ENCODE peak calls at places on chromosome 7, in four cellular contexts. One of them, this sample, is unnamed.

GRCh38 chr7:64733550-64734240 is 60.5 kb upstream of the ZNF138 start:
- DNase-seq in hepatocyte: no peak
- DNase-seq in spleen: no peak
- DNase-seq in gastrocnemius medialis: no peak
- DNase-seq in this sample: no peak

GRCh38 chr7:101814081-101814995 is 3.1 kb upstream of the CUX1 start:
- DNase-seq in hepatocyte: peak; percentile 89
- DNase-seq in gastrocnemius medialis: peak; percentile 38
- DNase-seq in spleen: peak; percentile 93
- DNase-seq in this sample: peak; percentile 49

GRCh38 chr7:118053353-118053752 is 130.6 kb upstream of the LSM8 start:
- DNase-seq in hepatocyte: no peak
- DNase-seq in gastrocnemius medialis: no peak
- DNase-seq in spleen: no peak
- DNase-seq in this sample: peak; percentile 15

GRCh38 chr7:105979405-105979804 is 16.3 kb downstream of the CDHR3 start:
- DNase-seq in hepatocyte: no peak
- DNase-seq in spleen: no peak
- DNase-seq in gastrocnemius medialis: no peak
- DNase-seq in this sample: no peak

GRCh38 chr7:34181271-34181958 is 276.1 kb downstream of the BMPER start:
- DNase-seq in spleen: no peak
- DNase-seq in hepatocyte: no peak
- DNase-seq in gastrocnemius medialis: no peak
- DNase-seq in this sample: no peak

GRCh38 chr7:94562525-94562924 is 52.9 kb downstream of the CASD1 start:
- DNase-seq in spleen: no peak
- DNase-seq in gastrocnemius medialis: no peak
- DNase-seq in hepatocyte: no peak
- DNase-seq in this sample: peak; percentile 17

GRCh38 chr7:37028909-37029440 is 304.7 kb upstream of the AOAH start:
- DNase-seq in spleen: no peak
- DNase-seq in hepatocyte: no peak
- DNase-seq in gastrocnemius medialis: no peak
- DNase-seq in this sample: no peak

GRCh38 chr7:127918130-127918529 is 113.1 kb downstream of the LRRC4 start:
- DNase-seq in gastrocnemius medialis: no peak
- DNase-seq in hepatocyte: no peak
- DNase-seq in spleen: no peak
- DNase-seq in this sample: no peak

GRCh38 chr7:7166318-7166717 is 16.0 kb upstream of the C1GALT1 start:
- DNase-seq in gastrocnemius medialis: no peak
- DNase-seq in hepatocyte: no peak
- DNase-seq in spleen: no peak
- DNase-seq in this sample: no peak

GRCh38 chr7:112448891-112449290 is 1.4 kb upstream of the IFRD1 start:
- DNase-seq in gastrocnemius medialis: peak; percentile 45
- DNase-seq in hepatocyte: no peak
- DNase-seq in spleen: no peak
- DNase-seq in this sample: no peak

GRCh38 chr7:50329775-50330174 is 25.3 kb downstream of the IKZF1 start:
- DNase-seq in hepatocyte: no peak
- DNase-seq in gastrocnemius medialis: no peak
- DNase-seq in spleen: no peak
- DNase-seq in this sample: no peak

DNA sequence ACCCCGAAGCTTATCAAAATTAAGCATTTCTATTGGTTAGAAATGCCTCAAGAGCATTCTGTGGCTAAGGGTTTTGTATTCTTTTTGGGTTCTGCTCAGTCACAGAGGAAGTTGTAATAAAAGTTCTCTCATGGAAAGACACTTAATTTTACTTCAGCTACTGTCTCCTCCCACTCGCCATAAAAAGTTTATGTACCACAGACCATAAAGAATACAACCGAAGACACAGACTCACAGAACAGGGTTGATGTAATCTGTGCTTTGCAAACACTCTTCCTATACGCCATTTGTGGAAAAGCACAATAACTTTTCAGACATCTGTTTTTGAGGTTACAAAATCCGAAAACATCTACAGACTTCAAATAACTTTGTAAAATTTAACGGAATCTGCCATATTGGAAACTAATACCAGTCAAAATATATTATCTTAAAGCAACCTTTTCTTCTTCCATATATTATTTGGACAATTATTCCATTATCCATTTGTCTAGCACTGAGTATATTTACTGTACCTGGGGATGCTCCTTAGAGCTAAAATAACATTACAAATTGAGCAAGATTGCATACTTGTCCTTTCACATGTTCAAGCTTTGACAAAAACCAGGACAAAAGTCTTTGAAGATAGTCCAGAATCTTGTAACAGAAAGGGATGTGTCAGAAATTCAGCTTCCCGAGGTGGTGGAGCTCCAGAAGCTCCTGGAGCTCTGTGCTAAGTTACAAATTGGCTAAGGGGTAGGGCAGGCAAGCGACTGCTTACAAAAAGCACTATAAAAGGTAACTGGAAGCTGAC is 219.0 kb upstream of the MEOX2 start:
- DNase-seq in hepatocyte: peak; percentile 20
- DNase-seq in gastrocnemius medialis: no peak
- DNase-seq in spleen: no peak
- DNase-seq in this sample: no peak
- H3K4me3 ChIP-seq in hepatocyte: no peak overlapping the region
- H3K4me3 ChIP-seq in gastrocnemius medialis: no peak overlapping the region
- H3K4me3 ChIP-seq in spleen: no peak overlapping the region
- H3K4me3 ChIP-seq in this sample: no peak overlapping the region

GRCh38 chr7:28077616-28078015 is 103.0 kb downstream of the JAZF1 start:
- DNase-seq in gastrocnemius medialis: no peak
- DNase-seq in spleen: no peak
- DNase-seq in hepatocyte: no peak
- DNase-seq in this sample: no peak
- TF ChIP-seq CTCF in gastrocnemius medialis: no peak
- TF ChIP-seq CTCF in spleen: no peak
- TF ChIP-seq CTCF in hepatocyte: no peak
- TF ChIP-seq CTCF in this sample: no peak

GRCh38 chr7:75565129-75565528 is 73.0 kb downstream of the SPDYE5 start:
- DNase-seq in hepatocyte: peak; percentile 56
- DNase-seq in spleen: no peak
- DNase-seq in gastrocnemius medialis: no peak
- DNase-seq in this sample: peak; percentile 96
- H3K4me3 ChIP-seq in hepatocyte: no peak overlapping the region
- H3K4me3 ChIP-seq in spleen: no peak overlapping the region
- H3K4me3 ChIP-seq in gastrocnemius medialis: no peak overlapping the region
- H3K4me3 ChIP-seq in this sample: no peak overlapping the region

GRCh38 chr7:158325530-158326381 is 261.9 kb downstream of the PTPRN2 start:
- DNase-seq in gastrocnemius medialis: no peak
- DNase-seq in hepatocyte: peak; percentile 75
- DNase-seq in spleen: peak; percentile 49
- DNase-seq in this sample: peak; percentile 26
- TF ChIP-seq CTCF in gastrocnemius medialis: no peak
- TF ChIP-seq CTCF in hepatocyte: peak; percentile 53
- TF ChIP-seq CTCF in spleen: no peak
- TF ChIP-seq CTCF in this sample: peak; percentile 33

This sample was measured in choroid plexus epithelial cell.